ENCODE peak calls at places on chromosomes 12 and 14, in six cellular contexts. P is naive thymus-derived CD4-positive, alpha-beta T cell; T is IMR-90; B is Karpas-422; F is AG04450; G is breast epithelium. K is an unnamed sample. For H3K9me3, the result is how much of the 10 kb centered on the place peaks cover.

GRCh38 chr12:44835641-44836379 is 40.3 kb downstream of the NELL2 start:
- DNase-seq in P (no peak), T (no peak), B (no peak), F (no peak), G (no peak), K (no peak)

GRCh38 chr14:28754209-28754985 is 12.2 kb upstream of the FOXG1 start:
- DNase-seq in P (no peak), T (peak), B (peak), F (no peak), G (no peak), K (peak)

GRCh38 chr12:14635776-14636175 is 60.6 kb downstream of the GUCY2C start:
- DNase-seq in P (no peak), T (no peak), B (no peak), F (no peak), G (no peak), K (no peak)

GRCh38 chr12:23569388-23569787 is 380.1 kb downstream of the SOX5 start:
- DNase-seq in P (no peak), T (no peak), B (no peak), F (no peak), G (no peak), K (no peak)

GRCh38 chr12:10634427-10634826 is 21.0 kb upstream of the MAGOHB start:
- DNase-seq in P (no peak), T (peak), B (no peak), F (no peak), G (no peak), K (no peak)

GRCh38 chr14:22923746-22924145 is 4.8 kb upstream of the RBM23 start:
- DNase-seq in P (no peak), T (no peak), B (no peak), F (no peak), G (no peak), K (no peak)

GRCh38 chr14:31926123-31926522 is 151.0 kb upstream of the ARHGAP5 start:
- DNase-seq in P (no peak), T (peak), B (peak), F (no peak), G (no peak), K (no peak)

GRCh38 chr12:95208678-95209077 is 8.6 kb downstream of the FGD6 start:
- DNase-seq in P (no peak), T (no peak), B (no peak), F (no peak), G (no peak), K (no peak)

GRCh38 chr12:77601069-77601468 is 229.6 kb upstream of the NAV3 start:
- DNase-seq in P (no peak), T (no peak), B (no peak), F (no peak), G (no peak), K (no peak)

GRCh38 chr14:103724116-103724515 is 8.5 kb downstream of the ZFYVE21 start:
- DNase-seq in P (no peak), T (peak), B (no peak), F (no peak), G (no peak), K (no peak)

GRCh38 chr12:26331960-26332359 is 136.6 kb downstream of the SSPN start:
- DNase-seq in P (no peak), T (no peak), B (no peak), F (no peak), G (no peak), K (no peak)

GRCh38 chr12:94706250-94706661 is 55.9 kb upstream of the TMCC3 start:
- DNase-seq in P (no peak), T (no peak), B (no peak), F (no peak), G (no peak), K (no peak)

GRCh38 chr12:13941258-13942249 is 39.8 kb downstream of the GRIN2B start:
- DNase-seq in P (no peak), T (peak), B (peak), F (no peak), G (no peak), K (peak)

GRCh38 chr14:52153939-52154338 is 85.1 kb upstream of the NID2 start:
- DNase-seq in P (no peak), T (no peak), B (no peak), F (no peak), G (no peak), K (no peak)

GRCh38 chr14:99579077-99579836 is 24.8 kb downstream of the CCDC85C start:
- DNase-seq in P (no peak), T (no peak), B (no peak), F (no peak), G (peak), K (peak)

GRCh38 chr12:16021026-16021425 is 109.9 kb downstream of the DERA start:
- DNase-seq in P (no peak), T (no peak), B (no peak), F (no peak), G (no peak), K (no peak)

GRCh38 chr14:90644882-90645281 is 171.3 kb downstream of the TTC7B start:
- DNase-seq in P (no peak), T (peak), B (no peak), F (peak), G (no peak), K (no peak)

GRCh38 chr12:6767592-6768384 is 1.6 kb downstream of the PTMS start:
- DNase-seq in P (no peak), T (peak), B (no peak), F (no peak), G (peak), K (peak)

GRCh38 chr12:128245106-128245505 is 21.9 kb upstream of the TMEM132C start:
- DNase-seq in P (no peak), T (no peak), B (no peak), F (no peak), G (no peak), K (no peak)

GRCh38 chr14:71555654-71556559 is 376.3 kb upstream of the RGS6 start:
- DNase-seq in P (peak), T (peak), B (no peak), F (no peak), G (no peak), K (peak)

GRCh38 chr12:65171073-65171472 is 1.7 kb downstream of the LEMD3 start:
- DNase-seq in P (no peak), T (peak), B (peak), F (no peak), G (no peak), K (no peak)

GRCh38 chr12:11705010-11705409 is 55.5 kb downstream of the ETV6 start:
- DNase-seq in P (no peak), T (peak), B (no peak), F (peak), G (peak), K (no peak)

DNA sequence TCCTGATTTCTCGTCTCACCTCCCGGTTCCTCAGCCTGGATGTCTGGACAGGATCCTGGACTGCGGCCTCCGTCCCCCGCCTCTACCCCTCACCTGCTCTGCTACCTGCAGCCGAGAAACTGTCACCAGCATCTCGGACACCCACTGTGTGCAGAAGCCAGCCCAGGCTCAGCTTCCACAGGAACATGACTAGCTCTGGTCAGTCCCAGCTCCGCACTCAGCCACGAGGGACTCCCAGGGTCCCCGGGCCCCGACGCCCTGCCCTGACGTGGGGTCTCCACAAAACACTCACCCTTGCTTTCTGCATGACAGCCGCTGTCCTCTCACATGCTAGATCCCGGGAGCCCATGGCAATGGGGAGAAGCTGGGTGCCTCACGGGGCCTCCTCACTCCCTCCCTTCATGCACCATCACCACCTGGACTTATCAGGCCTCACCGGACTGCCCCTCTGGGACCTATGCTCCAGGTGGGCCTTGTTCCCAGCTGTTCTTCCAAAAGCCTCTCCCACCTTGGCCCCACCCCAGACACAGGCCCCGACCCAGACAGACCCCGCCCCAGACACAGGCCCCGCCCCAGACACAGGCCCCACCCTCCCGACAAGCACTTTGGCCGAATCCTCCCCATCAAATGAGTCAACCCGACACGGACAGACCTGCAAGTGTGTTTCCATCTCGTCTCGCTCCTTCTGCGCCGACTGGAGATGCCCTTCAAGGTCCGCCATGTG is 26.9 kb upstream of the ANKLE2 start:
- DNase-seq in P (no peak), T (no peak), B (no peak), F (no peak), G (no peak), K (no peak)
- H3K9me3 ChIP-seq in P (under half), T (under half), B (under half), F (under half), G (under half), K (under half)

GRCh38 chr14:105647784-105648608 is 121.6 kb downstream of the TMEM121 start:
- DNase-seq in P (no peak), T (no peak), B (no peak), F (no peak), G (no peak), K (no peak)

GRCh38 chr14:105641075-105641937 is 114.9 kb downstream of the TMEM121 start:
- DNase-seq in P (no peak), T (no peak), B (no peak), F (no peak), G (no peak), K (no peak)

DNA sequence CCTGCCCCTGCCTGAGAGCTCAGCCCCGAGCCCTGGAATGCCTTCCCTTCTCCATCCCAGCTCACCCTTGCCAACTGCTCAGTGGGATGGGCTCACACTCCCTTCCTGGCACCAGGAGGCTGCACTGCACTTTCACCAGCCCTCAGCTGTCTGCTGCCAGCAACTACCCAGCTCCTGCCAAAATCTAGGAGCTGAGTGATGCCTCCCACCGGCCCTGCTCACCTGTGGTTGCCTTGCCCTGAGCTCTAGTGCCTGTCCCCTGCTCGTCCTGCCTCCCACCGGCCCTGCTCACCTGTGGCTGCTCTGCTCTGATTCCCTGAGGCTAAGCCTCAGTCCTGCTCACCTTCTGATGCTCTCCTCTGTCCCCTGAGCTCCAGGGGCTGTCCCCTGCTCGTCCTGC is 119.8 kb downstream of the TMEM121 start:
- DNase-seq in P (no peak), T (no peak), B (no peak), F (no peak), G (no peak), K (no peak)
- H3K9me3 ChIP-seq in P (under half), T (under half), B (under half), F (half or more), G (under half), K (under half)

GRCh38 chr12:34605955-34606748 is 583.9 kb downstream of the ALG10 start:
- DNase-seq in P (no peak), T (no peak), B (no peak), F (no peak), G (no peak), K (no peak)
- H3K9me3 ChIP-seq in P (half or more), T (under half), B (under half), F (half or more), G (half or more), K (under half)

DNA sequence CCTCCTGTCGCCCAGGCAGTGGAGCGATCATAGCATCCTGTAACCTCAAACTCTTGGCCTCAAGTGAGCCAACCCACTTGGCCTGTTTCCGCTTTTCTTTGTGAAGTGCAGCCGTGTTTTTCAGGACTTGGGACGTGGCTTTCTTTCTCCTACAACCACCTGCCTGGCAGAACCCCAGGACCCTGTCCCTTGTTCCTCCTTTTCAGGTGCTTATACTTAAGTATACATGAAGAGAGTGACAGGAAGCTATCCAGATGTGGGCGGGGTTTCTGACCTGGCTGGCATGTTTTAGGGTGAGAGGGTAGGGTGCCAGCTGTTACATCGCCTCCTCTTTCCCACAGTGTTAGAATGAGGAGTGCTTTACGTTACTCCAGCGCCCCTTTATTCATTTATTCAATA is 684 bp downstream of the ZNF140 start:
- DNase-seq in P (no peak), T (no peak), B (no peak), F (no peak), G (peak), K (no peak)
- H3K9me3 ChIP-seq in P (half or more), T (under half), B (half or more), F (half or more), G (half or more), K (under half)

DNA sequence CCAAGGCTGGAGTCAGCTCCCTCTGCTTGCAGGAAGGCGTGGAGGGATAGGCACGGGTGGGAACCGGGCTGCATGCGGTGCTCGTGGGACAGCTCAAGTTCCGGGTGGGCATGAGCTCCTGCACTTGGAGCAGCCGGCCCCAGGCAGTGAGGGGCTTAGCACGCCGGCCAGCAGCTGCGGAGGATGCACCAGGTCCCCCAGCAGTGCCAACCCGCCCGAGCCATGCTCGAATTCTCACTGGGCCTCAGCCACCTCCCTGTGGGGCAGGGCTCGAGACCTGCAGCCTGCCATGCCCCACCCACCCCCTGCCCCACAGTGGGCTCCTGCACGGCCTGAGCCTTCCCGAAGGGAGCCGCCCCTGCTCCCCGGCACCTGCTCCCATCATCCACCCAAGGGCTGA is 1501.8 kb downstream of the AACS start:
- DNase-seq in P (no peak), T (no peak), B (no peak), F (no peak), G (no peak), K (no peak)
- H3K9me3 ChIP-seq in P (under half), T (under half), B (under half), F (under half), G (under half), K (under half)

GRCh38 chr12:46244997-46245396 is 23.8 kb downstream of the SLC38A1 start:
- DNase-seq in P (no peak), T (no peak), B (no peak), F (no peak), G (no peak), K (no peak)
- H3K9me3 ChIP-seq in P (under half), T (under half), B (under half), F (under half), G (under half), K (under half)

DNA sequence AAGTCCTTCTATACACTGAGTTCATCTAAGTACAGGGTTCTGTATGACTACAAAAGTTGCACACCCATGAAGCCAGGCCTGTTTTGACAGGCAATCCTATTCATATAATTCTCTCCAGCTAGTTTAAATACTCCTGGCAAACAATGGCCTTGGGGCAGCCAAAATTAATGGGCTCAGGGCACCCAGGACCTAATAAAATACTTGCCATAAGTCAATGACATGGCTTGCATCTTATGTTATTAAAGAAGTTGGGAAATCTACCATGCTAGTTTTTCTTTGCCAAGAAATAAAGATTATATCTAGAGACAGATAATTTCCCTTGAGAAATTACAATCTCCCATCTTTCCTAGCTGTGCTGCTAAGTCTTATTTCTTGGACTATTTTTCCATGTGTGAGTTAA is 11.1 kb upstream of the TMTC1 start:
- DNase-seq in P (no peak), T (no peak), B (no peak), F (no peak), G (no peak), K (no peak)
- H3K9me3 ChIP-seq in P (under half), T (under half), B (under half), F (under half), G (under half), K (under half)

K was measured in colonic mucosa.